ENCODE peak calls at places on chromosomes 3 and 15, in four cellular contexts. T is HepG2, C is ovary, N is transverse colon. A is an unnamed sample.

GRCh38 chr15:31150732-31151212 is 49.2 kb upstream of the TRPM1 start:
- DNase-seq in T (no peak), C (no peak), N (no peak), A (no peak)

GRCh38 chr15:34085746-34086145 is 15.9 kb downstream of the EMC7 start:
- DNase-seq in T (no peak), C (no peak), N (no peak), A (no peak)

GRCh38 chr3:114764056-114764492 is 383.0 kb downstream of the ZBTB20 start:
- DNase-seq in T (peak; percentile 23), C (no peak), N (peak; percentile 43), A (no peak)

GRCh38 chr15:90762109-90762508 is 45.0 kb downstream of the BLM start:
- DNase-seq in T (no peak), C (peak; percentile 18), N (peak; percentile 35), A (no peak)

GRCh38 chr3:50550079-50550736 is 17.3 kb downstream of the C3orf18 start:
- DNase-seq in T (peak; percentile 36), C (peak; percentile 62), N (peak; percentile 52), A (peak; percentile 60)

GRCh38 chr15:65833501-65834220 is 35.6 kb upstream of the RAB11A start:
- DNase-seq in T (peak; percentile 29), C (no peak), N (peak; percentile 28), A (peak; percentile 38)

GRCh38 chr15:38216763-38217162 is 35.9 kb upstream of the SPRED1 start:
- DNase-seq in T (peak; percentile 62), C (no peak), N (no peak), A (no peak)

GRCh38 chr3:157088506-157089454 is 71.2 kb downstream of the CCNL1 start:
- DNase-seq in T (peak; percentile 91), C (peak; percentile 96), N (peak; percentile 96), A (no peak)

GRCh38 chr15:90174140-90174891 is 26.8 kb upstream of the SEMA4B start:
- DNase-seq in T (no peak), C (peak; percentile 83), N (peak; percentile 80), A (no peak)

GRCh38 chr3:37247398-37248114 is 73.2 kb upstream of the LRRFIP2 start:
- DNase-seq in T (no peak), C (no peak), N (no peak), A (no peak)

GRCh38 chr15:68614621-68615035 is 35.8 kb downstream of the CORO2B start:
- DNase-seq in T (no peak), C (peak; percentile 59), N (no peak), A (no peak)

GRCh38 chr15:64685230-64685886 is 90.0 kb downstream of the RBPMS2 start:
- DNase-seq in T (no peak), C (no peak), N (no peak), A (no peak)

GRCh38 chr3:21158801-21159564 is 592.0 kb downstream of the ZNF385D start:
- DNase-seq in T (no peak), C (no peak), N (no peak), A (no peak)

GRCh38 chr15:62344806-62345539 is 179.9 kb upstream of the C2CD4B start:
- DNase-seq in T (peak; percentile 77), C (peak; percentile 36), N (peak; percentile 73), A (peak; percentile 83)

GRCh38 chr3:194305356-194306108 is 45.6 kb downstream of the CPN2 start:
- DNase-seq in T (no peak), C (no peak), N (no peak), A (no peak)

GRCh38 chr3:17195192-17195611 is 310.4 kb downstream of the PLCL2 start:
- DNase-seq in T (no peak), C (no peak), N (peak; percentile 26), A (peak; percentile 7)

GRCh38 chr3:178772746-178773145 is 236.5 kb downstream of the KCNMB2 start:
- DNase-seq in T (no peak), C (no peak), N (no peak), A (no peak)

GRCh38 chr3:169118666-169119370 is 544.7 kb downstream of the MECOM start:
- DNase-seq in T (no peak), C (no peak), N (no peak), A (no peak)

GRCh38 chr3:70120360-70120966 is 120.9 kb downstream of the SAMMSON start:
- DNase-seq in T (peak; percentile 65), C (no peak), N (peak; percentile 79), A (peak; percentile 81)

GRCh38 chr15:68553994-68554715 is 24.6 kb upstream of the CORO2B start:
- DNase-seq in T (peak; percentile 61), C (peak; percentile 85), N (peak; percentile 65), A (peak; percentile 78)

GRCh38 chr15:99106417-99107220 is 1.7 kb downstream of the SYNM start:
- DNase-seq in T (no peak), C (peak; percentile 38), N (no peak), A (no peak)

GRCh38 chr15:96774216-96774615 is 443.7 kb downstream of the NR2F2 start:
- DNase-seq in T (no peak), C (no peak), N (no peak), A (no peak)
- TF ChIP-seq POLR2A in T (no peak), C (no peak), N (no peak), A (no peak)

GRCh38 chr15:84606653-84607120 is 5.9 kb downstream of the ZSCAN2 start:
- DNase-seq in T (peak; percentile 99), C (no peak), N (peak; percentile 21), A (no peak)
- TF ChIP-seq POLR2A in T (no peak), C (no peak), N (no peak), A (no peak)

DNA sequence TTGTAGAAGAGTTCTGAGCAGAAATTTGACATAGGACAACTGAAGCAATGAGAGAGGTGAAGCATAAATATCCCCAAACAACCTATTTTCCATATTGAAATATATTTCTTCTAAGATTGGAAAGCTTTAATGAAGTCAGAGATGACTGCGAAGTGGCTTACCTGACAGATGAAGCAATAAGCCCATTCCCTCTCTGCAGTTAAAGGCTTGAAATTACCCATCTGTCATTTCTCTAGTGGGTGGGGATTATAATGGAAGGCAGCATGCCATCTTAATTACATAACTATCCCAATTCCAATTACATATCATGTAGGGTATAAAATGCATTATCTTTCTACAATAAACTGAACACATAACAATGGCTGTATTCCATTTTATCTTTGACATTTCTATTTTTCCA is 1070.5 kb downstream of the SI start:
- DNase-seq in T (no peak), C (no peak), N (no peak), A (no peak)
- TF ChIP-seq POLR2A in T (no peak), C (no peak), N (no peak), A (no peak)

DNA sequence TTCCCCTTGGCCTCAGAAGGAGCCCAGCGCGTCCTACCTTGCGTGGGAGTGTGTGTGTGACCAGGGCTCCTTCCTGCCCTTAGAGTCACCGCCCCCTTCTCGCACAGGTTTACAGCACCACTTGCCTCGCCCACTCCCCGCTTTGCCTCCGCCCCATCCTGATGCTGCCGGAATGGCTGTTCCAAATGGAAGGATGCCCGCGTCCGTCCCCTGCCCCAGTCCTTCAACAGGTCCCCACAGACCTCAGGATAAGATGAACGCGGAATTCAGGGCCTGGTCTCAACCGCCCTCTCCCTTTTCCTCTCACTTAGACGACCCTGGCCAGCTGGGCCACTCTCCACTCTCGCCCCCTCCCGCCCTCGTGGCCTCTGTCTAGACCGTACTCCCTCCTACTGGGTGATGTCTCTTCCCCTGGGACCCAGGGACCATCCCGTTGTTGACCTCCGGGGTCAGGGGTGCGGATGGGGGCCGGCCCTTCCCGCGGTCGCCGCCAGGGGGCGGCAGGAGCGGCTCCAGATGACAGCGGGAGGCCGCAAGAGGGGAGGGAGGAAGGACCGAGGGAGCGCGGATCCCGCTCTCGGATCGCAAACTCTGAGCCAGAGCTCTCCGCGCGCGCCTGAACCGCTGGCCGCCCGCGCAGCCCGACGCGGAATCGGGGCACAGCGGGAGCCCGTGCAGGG is at the start of gene THSD4:
- DNase-seq in T (peak; percentile 25), C (peak; percentile 67), N (peak; percentile 78), A (peak; percentile 55)
- TF ChIP-seq POLR2A in T (no peak), C (no peak), N (no peak), A (no peak)

GRCh38 chr3:155744626-155745324 is at the start of gene PLCH1:
- DNase-seq in T (peak; percentile 73), C (peak; percentile 47), N (peak; percentile 81), A (peak; percentile 71)
- TF ChIP-seq POLR2A in T (no peak), C (no peak), N (no peak), A (no peak)

GRCh38 chr15:26848498-26848897 is 18.4 kb upstream of the GABRA5 start:
- DNase-seq in T (no peak), C (no peak), N (no peak), A (no peak)
- TF ChIP-seq POLR2A in T (no peak), C (no peak), N (no peak), A (no peak)

A was measured in erythroblast.